ENCODE peak calls at places on chromosomes 11 and 22, in ten cellular contexts. J is tibial nerve, O is ovary, K is sigmoid colon, U is A549, R is transverse colon, W is SK-N-SH, S is upper lobe of left lung, C is esophagus muscularis mucosa, I is K562. A is an unnamed sample.

GRCh38 chr11:112932593-112932992 is 28.6 kb upstream of the NCAM1 start:
- DNase-seq in R (no peak), O (peak), J (no peak), U (no peak), K (no peak), I (no peak), C (no peak), W (no peak), S (no peak), A (no peak)

GRCh38 chr11:11179239-11179638 is 173.8 kb downstream of the CSNK2A3 start:
- DNase-seq in W (no peak), O (no peak), K (no peak), S (no peak), R (no peak), U (peak), I (no peak), C (no peak), J (no peak), A (no peak)

GRCh38 chr22:37145415-37146385 is 4.0 kb downstream of the IL2RB start:
- DNase-seq in S (no peak), K (no peak), I (no peak), C (no peak), W (no peak), J (no peak), U (no peak), R (peak), O (no peak), A (no peak)

GRCh38 chr11:6199174-6199810 is at the start of gene OR52W1:
- DNase-seq in U (no peak), I (no peak), J (no peak), K (no peak), W (no peak), R (no peak), O (no peak), S (no peak), C (peak), A (no peak)

GRCh38 chr11:68643576-68643975 is 40.8 kb upstream of the GAL start:
- DNase-seq in S (no peak), U (no peak), I (no peak), C (no peak), K (no peak), O (no peak), J (no peak), W (peak), R (no peak), A (no peak)

GRCh38 chr11:93526691-93527583 is 16.3 kb downstream of the SMCO4 start:
- DNase-seq in S (no peak), C (no peak), W (no peak), J (no peak), U (no peak), R (no peak), I (no peak), O (no peak), K (no peak), A (no peak)

GRCh38 chr11:126355926-126356897 is 726 bp downstream of the ST3GAL4 start:
- DNase-seq in R (no peak), J (no peak), I (no peak), U (no peak), K (peak), O (peak), C (no peak), S (peak), W (peak), A (no peak)

GRCh38 chr11:27699242-27699925 is 871 bp downstream of the BDNF start:
- DNase-seq in W (peak), S (no peak), K (no peak), O (no peak), I (no peak), J (no peak), R (no peak), C (no peak), U (no peak), A (no peak)

GRCh38 chr11:23974046-23974445 is 522.8 kb upstream of the LUZP2 start:
- DNase-seq in U (no peak), I (no peak), W (no peak), J (no peak), S (no peak), O (no peak), R (no peak), C (no peak), K (no peak), A (no peak)

GRCh38 chr11:61349916-61350315 is 11.8 kb downstream of the CYB561A3 start:
- DNase-seq in W (no peak), C (no peak), R (no peak), J (no peak), O (no peak), K (no peak), U (no peak), S (no peak), I (no peak), A (no peak)

GRCh38 chr11:47415949-47416472 is 7.6 kb downstream of the SLC39A13 start:
- DNase-seq in U (peak), O (peak), W (no peak), I (no peak), R (peak), K (peak), S (peak), J (peak), C (peak), A (peak)
- TF ChIP-seq EP300 in U (no peak), O (no peak), W (no peak), I (no peak), R (no peak), K (no peak), S (no peak), J (no peak), C (no peak), A (no peak)

GRCh38 chr22:22855617-22856308 is 31.9 kb upstream of the IGLL5 start:
- DNase-seq in O (no peak), C (peak), S (no peak), W (peak), U (no peak), I (peak), R (peak), K (no peak), J (no peak), A (no peak)
- TF ChIP-seq EP300 in O (no peak), C (no peak), S (no peak), W (no peak), U (no peak), I (no peak), R (no peak), K (no peak), J (no peak), A (no peak)

DNA sequence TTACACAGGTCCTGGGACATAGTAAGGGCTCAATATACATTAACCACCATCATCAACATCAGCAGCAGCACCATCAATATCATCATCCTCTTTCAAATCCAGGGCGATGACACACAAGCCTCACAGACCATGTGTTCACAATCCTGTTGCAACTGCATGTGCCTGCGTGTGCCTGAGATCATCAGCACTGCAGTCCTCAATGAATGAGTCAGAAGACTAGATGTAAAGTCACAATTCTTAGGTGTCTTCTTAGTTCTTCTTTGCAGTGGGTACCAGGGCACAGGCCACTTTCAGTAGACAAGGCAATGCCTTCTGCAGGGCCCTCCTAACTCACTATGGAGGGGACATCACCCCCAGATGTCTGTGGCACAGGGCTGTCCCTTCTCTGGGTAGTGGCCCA is 111.1 kb downstream of the MYO18B start:
- DNase-seq in O (no peak), K (no peak), R (no peak), I (peak), S (no peak), W (no peak), C (no peak), U (no peak), J (no peak), A (no peak)
- TF ChIP-seq EP300 in O (no peak), K (no peak), R (no peak), I (no peak), S (no peak), W (no peak), C (no peak), U (no peak), J (no peak), A (no peak)

GRCh38 chr11:9787981-9788521 is 124.2 kb downstream of the SWAP70 start:
- DNase-seq in R (peak), I (no peak), U (no peak), S (no peak), C (no peak), W (no peak), J (peak), K (peak), O (no peak), A (no peak)
- TF ChIP-seq EP300 in R (no peak), I (no peak), U (no peak), S (no peak), C (no peak), W (peak), J (no peak), K (no peak), O (no peak), A (no peak)